ENCODE peak calls at places on chromosome 13, in four cellular contexts. One of them, this sample, is unnamed.

GRCh38 chr13:75395056-75395455 is 86.9 kb downstream of the TBC1D4 start:
- DNase-seq in activated T-cell treated with anti-CD3 and anti-CD28 coated beads for 48 hours: no peak
- DNase-seq in ascending aorta: no peak
- DNase-seq in stimulated activated CD8-positive, alpha-beta memory T cell treated with anti-CD3 and anti-CD28 coated beads, Interleukin-7, amount 100 ng/mL, for 4 hours: no peak
- DNase-seq in this sample: no peak

GRCh38 chr13:105817011-105817410 is 718.5 kb downstream of the EFNB2 start:
- DNase-seq in activated T-cell treated with anti-CD3 and anti-CD28 coated beads for 48 hours: no peak
- DNase-seq in stimulated activated CD8-positive, alpha-beta memory T cell treated with anti-CD3 and anti-CD28 coated beads, Interleukin-7, amount 100 ng/mL, for 4 hours: no peak
- DNase-seq in ascending aorta: no peak
- DNase-seq in this sample: no peak

GRCh38 chr13:108426893-108427292 is 157.4 kb downstream of the TNFSF13B start:
- DNase-seq in activated T-cell treated with anti-CD3 and anti-CD28 coated beads for 48 hours: no peak
- DNase-seq in ascending aorta: no peak
- DNase-seq in stimulated activated CD8-positive, alpha-beta memory T cell treated with anti-CD3 and anti-CD28 coated beads, Interleukin-7, amount 100 ng/mL, for 4 hours: no peak
- DNase-seq in this sample: no peak

GRCh38 chr13:42553098-42554046 is 20.6 kb upstream of the TNFSF11 start:
- DNase-seq in activated T-cell treated with anti-CD3 and anti-CD28 coated beads for 48 hours: no peak
- DNase-seq in ascending aorta: no peak
- DNase-seq in stimulated activated CD8-positive, alpha-beta memory T cell treated with anti-CD3 and anti-CD28 coated beads, Interleukin-7, amount 100 ng/mL, for 4 hours: no peak
- DNase-seq in this sample: no peak

GRCh38 chr13:20814224-20814910 is 40.6 kb upstream of the EEF1AKMT1 start:
- DNase-seq in ascending aorta: peak; percentile 67
- DNase-seq in activated T-cell treated with anti-CD3 and anti-CD28 coated beads for 48 hours: no peak
- DNase-seq in stimulated activated CD8-positive, alpha-beta memory T cell treated with anti-CD3 and anti-CD28 coated beads, Interleukin-7, amount 100 ng/mL, for 4 hours: no peak
- DNase-seq in this sample: no peak

GRCh38 chr13:114021464-114022308 is 47.8 kb upstream of the C13orf46 start:
- DNase-seq in ascending aorta: no peak
- DNase-seq in activated T-cell treated with anti-CD3 and anti-CD28 coated beads for 48 hours: no peak
- DNase-seq in stimulated activated CD8-positive, alpha-beta memory T cell treated with anti-CD3 and anti-CD28 coated beads, Interleukin-7, amount 100 ng/mL, for 4 hours: no peak
- DNase-seq in this sample: no peak

GRCh38 chr13:30618938-30619289 is 1.2 kb downstream of the USPL1 start:
- DNase-seq in ascending aorta: no peak
- DNase-seq in activated T-cell treated with anti-CD3 and anti-CD28 coated beads for 48 hours: no peak
- DNase-seq in stimulated activated CD8-positive, alpha-beta memory T cell treated with anti-CD3 and anti-CD28 coated beads, Interleukin-7, amount 100 ng/mL, for 4 hours: no peak
- DNase-seq in this sample: no peak

GRCh38 chr13:108551674-108552073 is 77.7 kb upstream of the MYO16 start:
- DNase-seq in ascending aorta: no peak
- DNase-seq in stimulated activated CD8-positive, alpha-beta memory T cell treated with anti-CD3 and anti-CD28 coated beads, Interleukin-7, amount 100 ng/mL, for 4 hours: no peak
- DNase-seq in activated T-cell treated with anti-CD3 and anti-CD28 coated beads for 48 hours: no peak
- DNase-seq in this sample: no peak

GRCh38 chr13:107734891-107735620 is 480.3 kb downstream of the LIG4 start:
- DNase-seq in activated T-cell treated with anti-CD3 and anti-CD28 coated beads for 48 hours: no peak
- DNase-seq in stimulated activated CD8-positive, alpha-beta memory T cell treated with anti-CD3 and anti-CD28 coated beads, Interleukin-7, amount 100 ng/mL, for 4 hours: no peak
- DNase-seq in ascending aorta: no peak
- DNase-seq in this sample: no peak

GRCh38 chr13:75468098-75468497 is 13.9 kb downstream of the TBC1D4 start:
- DNase-seq in activated T-cell treated with anti-CD3 and anti-CD28 coated beads for 48 hours: no peak
- DNase-seq in ascending aorta: no peak
- DNase-seq in stimulated activated CD8-positive, alpha-beta memory T cell treated with anti-CD3 and anti-CD28 coated beads, Interleukin-7, amount 100 ng/mL, for 4 hours: no peak
- DNase-seq in this sample: no peak

GRCh38 chr13:86318424-86318823 is 519.2 kb upstream of the SLITRK6 start:
- DNase-seq in ascending aorta: no peak
- DNase-seq in stimulated activated CD8-positive, alpha-beta memory T cell treated with anti-CD3 and anti-CD28 coated beads, Interleukin-7, amount 100 ng/mL, for 4 hours: no peak
- DNase-seq in activated T-cell treated with anti-CD3 and anti-CD28 coated beads for 48 hours: no peak
- DNase-seq in this sample: no peak

GRCh38 chr13:75796825-75797224 is 160.7 kb downstream of the LMO7 start:
- DNase-seq in ascending aorta: no peak
- DNase-seq in activated T-cell treated with anti-CD3 and anti-CD28 coated beads for 48 hours: no peak
- DNase-seq in stimulated activated CD8-positive, alpha-beta memory T cell treated with anti-CD3 and anti-CD28 coated beads, Interleukin-7, amount 100 ng/mL, for 4 hours: no peak
- DNase-seq in this sample: no peak

GRCh38 chr13:43196171-43196611 is 172.8 kb downstream of the DNAJC15 start:
- DNase-seq in activated T-cell treated with anti-CD3 and anti-CD28 coated beads for 48 hours: no peak
- DNase-seq in ascending aorta: no peak
- DNase-seq in stimulated activated CD8-positive, alpha-beta memory T cell treated with anti-CD3 and anti-CD28 coated beads, Interleukin-7, amount 100 ng/mL, for 4 hours: no peak
- DNase-seq in this sample: no peak

GRCh38 chr13:105368781-105369180 is 1166.7 kb downstream of the EFNB2 start:
- DNase-seq in stimulated activated CD8-positive, alpha-beta memory T cell treated with anti-CD3 and anti-CD28 coated beads, Interleukin-7, amount 100 ng/mL, for 4 hours: no peak
- DNase-seq in ascending aorta: no peak
- DNase-seq in activated T-cell treated with anti-CD3 and anti-CD28 coated beads for 48 hours: no peak
- DNase-seq in this sample: no peak